ENCODE peak calls at places on chromosomes 6 and 20, in nine cellular contexts. One of them, this sample, is unnamed.

GRCh38 chr6:161211380-161212035 is 62.4 kb downstream of the AGPAT4 start:
- DNase-seq in lung: no peak
- DNase-seq in pancreas: no peak
- DNase-seq in choroid plexus epithelial cell: no peak
- DNase-seq in AG04450: no peak
- DNase-seq in skeletal muscle cell: no peak
- DNase-seq in keratinocyte: no peak
- DNase-seq in epithelial cell of proximal tubule: no peak
- DNase-seq in cardiac muscle cell: no peak
- DNase-seq in this sample: no peak

GRCh38 chr6:50128420-50129005 is 78.8 kb upstream of the DEFB112 start:
- DNase-seq in lung: no peak
- DNase-seq in pancreas: no peak
- DNase-seq in choroid plexus epithelial cell: peak
- DNase-seq in AG04450: no peak
- DNase-seq in skeletal muscle cell: no peak
- DNase-seq in keratinocyte: no peak
- DNase-seq in epithelial cell of proximal tubule: no peak
- DNase-seq in cardiac muscle cell: peak
- DNase-seq in this sample: no peak

GRCh38 chr6:159969204-159969912 is 476 bp downstream of the IGF2R start:
- DNase-seq in lung: no peak
- DNase-seq in pancreas: peak
- DNase-seq in choroid plexus epithelial cell: peak
- DNase-seq in AG04450: no peak
- DNase-seq in skeletal muscle cell: no peak
- DNase-seq in keratinocyte: no peak
- DNase-seq in epithelial cell of proximal tubule: no peak
- DNase-seq in cardiac muscle cell: peak
- DNase-seq in this sample: peak

GRCh38 chr6:34084591-34085280 is 61.2 kb downstream of the GRM4 start:
- DNase-seq in lung: no peak
- DNase-seq in pancreas: no peak
- DNase-seq in choroid plexus epithelial cell: no peak
- DNase-seq in AG04450: no peak
- DNase-seq in skeletal muscle cell: no peak
- DNase-seq in keratinocyte: no peak
- DNase-seq in epithelial cell of proximal tubule: no peak
- DNase-seq in cardiac muscle cell: no peak
- DNase-seq in this sample: no peak

GRCh38 chr20:43096471-43096870 is 93.2 kb downstream of the PTPRT start:
- DNase-seq in lung: no peak
- DNase-seq in pancreas: no peak
- DNase-seq in choroid plexus epithelial cell: no peak
- DNase-seq in AG04450: no peak
- DNase-seq in skeletal muscle cell: no peak
- DNase-seq in keratinocyte: no peak
- DNase-seq in epithelial cell of proximal tubule: no peak
- DNase-seq in cardiac muscle cell: no peak
- DNase-seq in this sample: peak

GRCh38 chr20:9214676-9215075 is 145.8 kb downstream of the PLCB4 start:
- DNase-seq in lung: no peak
- DNase-seq in pancreas: no peak
- DNase-seq in choroid plexus epithelial cell: peak
- DNase-seq in AG04450: peak
- DNase-seq in skeletal muscle cell: peak
- DNase-seq in keratinocyte: no peak
- DNase-seq in epithelial cell of proximal tubule: peak
- DNase-seq in cardiac muscle cell: peak
- DNase-seq in this sample: no peak

GRCh38 chr6:105318660-105319059 is 84.2 kb downstream of the PREP start:
- DNase-seq in lung: no peak
- DNase-seq in pancreas: no peak
- DNase-seq in choroid plexus epithelial cell: peak
- DNase-seq in AG04450: no peak
- DNase-seq in skeletal muscle cell: no peak
- DNase-seq in keratinocyte: peak
- DNase-seq in epithelial cell of proximal tubule: no peak
- DNase-seq in cardiac muscle cell: peak
- DNase-seq in this sample: no peak

GRCh38 chr6:148323344-148323743 is 19.3 kb upstream of the SASH1 start:
- DNase-seq in lung: no peak
- DNase-seq in pancreas: no peak
- DNase-seq in choroid plexus epithelial cell: no peak
- DNase-seq in AG04450: no peak
- DNase-seq in skeletal muscle cell: no peak
- DNase-seq in keratinocyte: no peak
- DNase-seq in epithelial cell of proximal tubule: no peak
- DNase-seq in cardiac muscle cell: peak
- DNase-seq in this sample: no peak

GRCh38 chr20:50932016-50932338 is 740 bp upstream of the ADNP start:
- DNase-seq in lung: no peak
- DNase-seq in pancreas: no peak
- DNase-seq in choroid plexus epithelial cell: no peak
- DNase-seq in AG04450: no peak
- DNase-seq in skeletal muscle cell: no peak
- DNase-seq in keratinocyte: no peak
- DNase-seq in epithelial cell of proximal tubule: no peak
- DNase-seq in cardiac muscle cell: no peak
- DNase-seq in this sample: no peak

GRCh38 chr20:58998656-58999055 is 8.4 kb downstream of the CTSZ start:
- DNase-seq in lung: no peak
- DNase-seq in pancreas: no peak
- DNase-seq in choroid plexus epithelial cell: no peak
- DNase-seq in AG04450: no peak
- DNase-seq in skeletal muscle cell: no peak
- DNase-seq in keratinocyte: no peak
- DNase-seq in epithelial cell of proximal tubule: no peak
- DNase-seq in cardiac muscle cell: no peak
- DNase-seq in this sample: no peak

GRCh38 chr20:21677261-21677660 is 28.2 kb upstream of the PAX1 start:
- DNase-seq in lung: no peak
- DNase-seq in pancreas: no peak
- DNase-seq in choroid plexus epithelial cell: no peak
- DNase-seq in AG04450: no peak
- DNase-seq in skeletal muscle cell: no peak
- DNase-seq in keratinocyte: no peak
- DNase-seq in epithelial cell of proximal tubule: no peak
- DNase-seq in cardiac muscle cell: no peak
- DNase-seq in this sample: no peak

GRCh38 chr6:26383624-26384417 is 913 bp downstream of the BTN2A2 start:
- DNase-seq in lung: no peak
- DNase-seq in pancreas: peak
- DNase-seq in choroid plexus epithelial cell: peak
- DNase-seq in AG04450: peak
- DNase-seq in skeletal muscle cell: no peak
- DNase-seq in keratinocyte: no peak
- DNase-seq in epithelial cell of proximal tubule: no peak
- DNase-seq in cardiac muscle cell: peak
- DNase-seq in this sample: no peak

GRCh38 chr6:143060354-143060805 is 309 bp upstream of the AIG1 start:
- DNase-seq in lung: peak
- DNase-seq in pancreas: peak
- DNase-seq in choroid plexus epithelial cell: peak
- DNase-seq in AG04450: peak
- DNase-seq in skeletal muscle cell: peak
- DNase-seq in keratinocyte: no peak
- DNase-seq in epithelial cell of proximal tubule: no peak
- DNase-seq in cardiac muscle cell: peak
- DNase-seq in this sample: peak

GRCh38 chr6:38715016-38715809 is at the start of gene DNAH8:
- DNase-seq in lung: no peak
- DNase-seq in pancreas: no peak
- DNase-seq in choroid plexus epithelial cell: no peak
- DNase-seq in AG04450: no peak
- DNase-seq in skeletal muscle cell: no peak
- DNase-seq in keratinocyte: no peak
- DNase-seq in epithelial cell of proximal tubule: no peak
- DNase-seq in cardiac muscle cell: peak
- DNase-seq in this sample: peak

DNA sequence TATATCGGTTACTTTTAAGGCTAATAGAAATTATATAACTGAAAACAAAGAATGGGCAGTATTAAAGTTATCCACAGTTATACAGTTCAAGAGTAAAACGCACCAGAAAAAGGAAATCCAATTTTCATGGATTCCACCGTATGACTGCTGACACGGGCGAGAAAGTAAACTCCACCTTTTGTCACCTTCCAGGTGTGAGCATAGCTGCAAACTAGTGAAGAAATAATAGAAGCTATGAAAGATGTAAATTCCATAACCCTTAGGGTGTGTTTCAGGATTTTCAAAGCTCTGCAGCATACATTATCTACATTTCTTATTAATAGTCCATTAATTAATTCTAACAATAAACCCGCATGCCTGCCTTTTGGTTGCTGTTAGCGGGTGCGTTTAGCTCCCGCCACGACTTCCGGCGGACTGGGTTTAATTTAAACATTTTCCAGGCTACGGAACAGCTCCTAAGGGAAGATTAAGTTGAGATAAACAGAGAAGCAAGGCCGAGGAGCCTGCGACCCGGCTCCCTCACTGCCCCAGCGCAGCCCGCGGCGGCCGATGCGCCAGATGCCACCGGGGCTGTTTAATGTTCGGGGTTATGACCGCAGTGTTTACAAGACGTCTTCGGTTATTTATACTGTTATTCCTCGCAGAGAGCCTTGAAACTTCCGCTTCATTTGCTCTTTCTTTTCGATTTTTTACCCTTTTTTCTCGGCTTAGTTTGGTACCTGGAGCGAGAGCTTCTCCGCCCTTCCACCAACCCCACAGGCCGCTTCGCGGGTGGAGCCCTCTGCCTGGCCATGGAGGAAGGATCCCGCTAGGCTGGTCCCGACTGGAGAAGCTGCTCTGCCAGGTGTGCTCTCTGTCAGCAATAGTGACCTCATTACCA is 3.8 kb downstream of the TCF21 start:
- DNase-seq in lung: no peak
- DNase-seq in pancreas: no peak
- DNase-seq in choroid plexus epithelial cell: no peak
- DNase-seq in AG04450: no peak
- DNase-seq in skeletal muscle cell: no peak
- DNase-seq in keratinocyte: no peak
- DNase-seq in epithelial cell of proximal tubule: no peak
- DNase-seq in cardiac muscle cell: no peak
- DNase-seq in this sample: peak
- H3K4me3 ChIP-seq in lung: peak
- H3K4me3 ChIP-seq in pancreas: no peak
- H3K4me3 ChIP-seq in choroid plexus epithelial cell: peak
- H3K4me3 ChIP-seq in AG04450: peak
- H3K4me3 ChIP-seq in skeletal muscle cell: no peak
- H3K4me3 ChIP-seq in keratinocyte: no peak
- H3K4me3 ChIP-seq in epithelial cell of proximal tubule: no peak
- H3K4me3 ChIP-seq in cardiac muscle cell: no peak
- H3K4me3 ChIP-seq in this sample: no peak

GRCh38 chr6:56695702-56696101 is 53.0 kb upstream of the DST start:
- DNase-seq in lung: no peak
- DNase-seq in pancreas: no peak
- DNase-seq in choroid plexus epithelial cell: no peak
- DNase-seq in AG04450: no peak
- DNase-seq in skeletal muscle cell: no peak
- DNase-seq in keratinocyte: no peak
- DNase-seq in epithelial cell of proximal tubule: no peak
- DNase-seq in cardiac muscle cell: no peak
- DNase-seq in this sample: no peak

GRCh38 chr6:56691201-56691595 is 48.5 kb upstream of the DST start:
- DNase-seq in lung: no peak
- DNase-seq in pancreas: no peak
- DNase-seq in choroid plexus epithelial cell: no peak
- DNase-seq in AG04450: no peak
- DNase-seq in skeletal muscle cell: no peak
- DNase-seq in keratinocyte: no peak
- DNase-seq in epithelial cell of proximal tubule: no peak
- DNase-seq in cardiac muscle cell: no peak
- DNase-seq in this sample: no peak

GRCh38 chr6:56693988-56694387 is 51.3 kb upstream of the DST start:
- DNase-seq in lung: no peak
- DNase-seq in pancreas: no peak
- DNase-seq in choroid plexus epithelial cell: no peak
- DNase-seq in AG04450: no peak
- DNase-seq in skeletal muscle cell: no peak
- DNase-seq in keratinocyte: no peak
- DNase-seq in epithelial cell of proximal tubule: no peak
- DNase-seq in cardiac muscle cell: no peak
- DNase-seq in this sample: no peak

GRCh38 chr6:56692586-56693245 is 50.0 kb upstream of the DST start:
- DNase-seq in lung: no peak
- DNase-seq in pancreas: no peak
- DNase-seq in choroid plexus epithelial cell: peak
- DNase-seq in AG04450: no peak
- DNase-seq in skeletal muscle cell: peak
- DNase-seq in keratinocyte: no peak
- DNase-seq in epithelial cell of proximal tubule: peak
- DNase-seq in cardiac muscle cell: peak
- DNase-seq in this sample: no peak

DNA sequence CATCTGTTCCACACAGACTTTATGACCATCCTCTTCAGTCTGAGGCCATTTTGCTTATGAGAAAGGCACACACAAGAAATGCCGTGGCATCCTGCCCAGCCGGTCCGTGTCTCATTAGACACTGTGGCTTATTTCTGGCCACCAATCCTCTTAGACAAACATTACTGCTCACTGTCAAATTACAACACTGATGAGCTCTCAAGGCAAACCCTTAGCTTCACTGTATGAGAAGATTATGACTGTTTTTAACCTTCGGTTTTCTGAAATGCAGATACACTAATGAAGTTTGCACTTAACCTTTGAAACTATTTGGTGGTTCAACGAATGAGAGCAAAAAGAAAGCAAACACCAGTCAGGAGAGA is 50.5 kb upstream of the DST start:
- DNase-seq in lung: peak
- DNase-seq in pancreas: peak
- DNase-seq in choroid plexus epithelial cell: peak
- DNase-seq in AG04450: no peak
- DNase-seq in skeletal muscle cell: peak
- DNase-seq in keratinocyte: no peak
- DNase-seq in epithelial cell of proximal tubule: peak
- DNase-seq in cardiac muscle cell: peak
- DNase-seq in this sample: no peak
- H3K4me3 ChIP-seq in lung: no peak
- H3K4me3 ChIP-seq in pancreas: peak
- H3K4me3 ChIP-seq in choroid plexus epithelial cell: peak
- H3K4me3 ChIP-seq in AG04450: peak
- H3K4me3 ChIP-seq in skeletal muscle cell: peak
- H3K4me3 ChIP-seq in keratinocyte: no peak
- H3K4me3 ChIP-seq in epithelial cell of proximal tubule: peak
- H3K4me3 ChIP-seq in cardiac muscle cell: no peak
- H3K4me3 ChIP-seq in this sample: no peak

GRCh38 chr20:1323256-1323655 is 5.7 kb downstream of the SDCBP2 start:
- DNase-seq in lung: no peak
- DNase-seq in pancreas: no peak
- DNase-seq in choroid plexus epithelial cell: peak
- DNase-seq in AG04450: no peak
- DNase-seq in skeletal muscle cell: no peak
- DNase-seq in keratinocyte: no peak
- DNase-seq in epithelial cell of proximal tubule: no peak
- DNase-seq in cardiac muscle cell: peak
- DNase-seq in this sample: no peak
- H3K4me3 ChIP-seq in lung: no peak
- H3K4me3 ChIP-seq in pancreas: no peak
- H3K4me3 ChIP-seq in choroid plexus epithelial cell: no peak
- H3K4me3 ChIP-seq in AG04450: no peak
- H3K4me3 ChIP-seq in skeletal muscle cell: no peak
- H3K4me3 ChIP-seq in keratinocyte: no peak
- H3K4me3 ChIP-seq in epithelial cell of proximal tubule: no peak
- H3K4me3 ChIP-seq in cardiac muscle cell: no peak
- H3K4me3 ChIP-seq in this sample: no peak

GRCh38 chr6:10453596-10453995 is 38.7 kb upstream of the TFAP2A start:
- DNase-seq in lung: no peak
- DNase-seq in pancreas: no peak
- DNase-seq in choroid plexus epithelial cell: no peak
- DNase-seq in AG04450: no peak
- DNase-seq in skeletal muscle cell: no peak
- DNase-seq in keratinocyte: no peak
- DNase-seq in epithelial cell of proximal tubule: no peak
- DNase-seq in cardiac muscle cell: no peak
- DNase-seq in this sample: no peak
- H3K4me3 ChIP-seq in lung: no peak
- H3K4me3 ChIP-seq in pancreas: no peak
- H3K4me3 ChIP-seq in choroid plexus epithelial cell: no peak
- H3K4me3 ChIP-seq in AG04450: no peak
- H3K4me3 ChIP-seq in skeletal muscle cell: no peak
- H3K4me3 ChIP-seq in keratinocyte: no peak
- H3K4me3 ChIP-seq in epithelial cell of proximal tubule: no peak
- H3K4me3 ChIP-seq in cardiac muscle cell: no peak
- H3K4me3 ChIP-seq in this sample: no peak

This sample was measured in BE2C.